ENCODE peak calls at places on chromosomes 13 and 19, in six cellular contexts. One of them, this sample, is unnamed.

GRCh38 chr19:50398675-50399367 is 14.7 kb downstream of the POLD1 start:
- DNase-seq in esophagus squamous epithelium: no peak
- DNase-seq in thyroid gland: no peak
- DNase-seq in Peyer's patch: no peak
- DNase-seq in body of pancreas: no peak
- DNase-seq in suprapubic skin: no peak
- DNase-seq in this sample: no peak

GRCh38 chr13:79194272-79194671 is 211.8 kb downstream of the RBM26 start:
- DNase-seq in suprapubic skin: no peak
- DNase-seq in esophagus squamous epithelium: no peak
- DNase-seq in Peyer's patch: peak
- DNase-seq in thyroid gland: no peak
- DNase-seq in body of pancreas: no peak
- DNase-seq in this sample: no peak

GRCh38 chr19:2577722-2578335 is 101.9 kb downstream of the GADD45B start:
- DNase-seq in thyroid gland: no peak
- DNase-seq in Peyer's patch: no peak
- DNase-seq in suprapubic skin: no peak
- DNase-seq in body of pancreas: no peak
- DNase-seq in esophagus squamous epithelium: no peak
- DNase-seq in this sample: no peak

GRCh38 chr13:62387642-62388041 is 972.0 kb upstream of the PCDH20 start:
- DNase-seq in body of pancreas: no peak
- DNase-seq in esophagus squamous epithelium: no peak
- DNase-seq in suprapubic skin: no peak
- DNase-seq in thyroid gland: no peak
- DNase-seq in Peyer's patch: no peak
- DNase-seq in this sample: no peak

GRCh38 chr13:60538566-60538965 is 141.5 kb downstream of the TDRD3 start:
- DNase-seq in thyroid gland: no peak
- DNase-seq in suprapubic skin: no peak
- DNase-seq in esophagus squamous epithelium: no peak
- DNase-seq in Peyer's patch: no peak
- DNase-seq in body of pancreas: no peak
- DNase-seq in this sample: no peak

GRCh38 chr13:105196052-105196451 is 1339.4 kb downstream of the EFNB2 start:
- DNase-seq in thyroid gland: no peak
- DNase-seq in esophagus squamous epithelium: no peak
- DNase-seq in body of pancreas: no peak
- DNase-seq in Peyer's patch: no peak
- DNase-seq in suprapubic skin: no peak
- DNase-seq in this sample: no peak

GRCh38 chr13:109740121-109740520 is 46.3 kb downstream of the IRS2 start:
- DNase-seq in suprapubic skin: no peak
- DNase-seq in Peyer's patch: no peak
- DNase-seq in thyroid gland: no peak
- DNase-seq in body of pancreas: no peak
- DNase-seq in esophagus squamous epithelium: no peak
- DNase-seq in this sample: no peak

GRCh38 chr13:56700324-56700723 is 440.4 kb upstream of the PRR20A start:
- DNase-seq in body of pancreas: no peak
- DNase-seq in esophagus squamous epithelium: no peak
- DNase-seq in suprapubic skin: no peak
- DNase-seq in thyroid gland: no peak
- DNase-seq in Peyer's patch: no peak
- DNase-seq in this sample: no peak

GRCh38 chr19:3065675-3066357 is 3.5 kb upstream of the TLE5 start:
- DNase-seq in Peyer's patch: peak
- DNase-seq in thyroid gland: peak
- DNase-seq in esophagus squamous epithelium: no peak
- DNase-seq in suprapubic skin: no peak
- DNase-seq in body of pancreas: peak
- DNase-seq in this sample: no peak

GRCh38 chr13:45500492-45501174 is 35.9 kb downstream of the COG3 start:
- DNase-seq in body of pancreas: no peak
- DNase-seq in esophagus squamous epithelium: no peak
- DNase-seq in Peyer's patch: no peak
- DNase-seq in suprapubic skin: no peak
- DNase-seq in thyroid gland: no peak
- DNase-seq in this sample: no peak

GRCh38 chr19:5967571-5967970 is 10.4 kb downstream of the RANBP3 start:
- DNase-seq in esophagus squamous epithelium: no peak
- DNase-seq in body of pancreas: no peak
- DNase-seq in thyroid gland: no peak
- DNase-seq in Peyer's patch: no peak
- DNase-seq in suprapubic skin: peak
- DNase-seq in this sample: no peak

GRCh38 chr19:5968431-5969373 is 9.2 kb downstream of the RANBP3 start:
- DNase-seq in esophagus squamous epithelium: no peak
- DNase-seq in thyroid gland: peak
- DNase-seq in Peyer's patch: no peak
- DNase-seq in body of pancreas: peak
- DNase-seq in suprapubic skin: peak
- DNase-seq in this sample: no peak

GRCh38 chr19:5969476-5969875 is 8.5 kb downstream of the RANBP3 start:
- DNase-seq in thyroid gland: no peak
- DNase-seq in suprapubic skin: peak
- DNase-seq in body of pancreas: no peak
- DNase-seq in esophagus squamous epithelium: no peak
- DNase-seq in Peyer's patch: no peak
- DNase-seq in this sample: no peak

GRCh38 chr19:5966941-5967340 is 11.0 kb downstream of the RANBP3 start:
- DNase-seq in body of pancreas: no peak
- DNase-seq in Peyer's patch: no peak
- DNase-seq in suprapubic skin: no peak
- DNase-seq in esophagus squamous epithelium: no peak
- DNase-seq in thyroid gland: no peak
- DNase-seq in this sample: no peak

DNA sequence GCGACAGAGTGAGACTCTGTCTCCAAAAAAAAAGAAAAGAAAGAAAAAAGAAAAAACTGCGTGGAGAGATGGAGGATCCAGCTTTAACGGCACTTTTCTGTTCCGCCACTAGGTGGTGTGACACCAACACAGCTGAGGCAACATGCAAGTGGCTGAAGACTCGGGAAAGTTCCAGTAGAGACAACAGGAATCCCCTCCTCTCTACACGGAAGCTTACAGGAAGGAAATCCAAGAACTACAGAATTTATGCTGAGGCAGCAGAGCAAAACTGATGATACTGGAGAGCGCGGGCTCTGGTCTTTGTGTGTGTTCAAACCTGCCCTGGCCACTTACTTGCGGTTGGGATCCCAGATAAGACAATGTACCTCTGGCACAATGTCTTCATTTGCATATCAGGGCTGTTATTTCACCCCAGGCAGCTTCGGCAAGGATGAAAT is 9.9 kb downstream of the RANBP3 start:
- DNase-seq in thyroid gland: peak
- DNase-seq in body of pancreas: peak
- DNase-seq in esophagus squamous epithelium: no peak
- DNase-seq in Peyer's patch: peak
- DNase-seq in suprapubic skin: peak
- DNase-seq in this sample: peak
- H3K4me3 ChIP-seq in thyroid gland: no peak
- H3K4me3 ChIP-seq in body of pancreas: no peak
- H3K4me3 ChIP-seq in esophagus squamous epithelium: no peak
- H3K4me3 ChIP-seq in Peyer's patch: no peak
- H3K4me3 ChIP-seq in suprapubic skin: no peak
- H3K4me3 ChIP-seq in this sample: no peak

GRCh38 chr19:11227201-11227886 is 12.1 kb upstream of the ANGPTL8 start:
- DNase-seq in body of pancreas: no peak
- DNase-seq in esophagus squamous epithelium: no peak
- DNase-seq in Peyer's patch: no peak
- DNase-seq in suprapubic skin: no peak
- DNase-seq in thyroid gland: no peak
- DNase-seq in this sample: no peak
- TF ChIP-seq POLR2A in body of pancreas: no peak
- TF ChIP-seq POLR2A in esophagus squamous epithelium: no peak
- TF ChIP-seq POLR2A in Peyer's patch: no peak
- TF ChIP-seq POLR2A in suprapubic skin: no peak
- TF ChIP-seq POLR2A in thyroid gland: no peak
- TF ChIP-seq POLR2A in this sample: no peak

GRCh38 chr19:14516048-14516534 is 2.1 kb downstream of the DNAJB1 start:
- DNase-seq in Peyer's patch: no peak
- DNase-seq in suprapubic skin: no peak
- DNase-seq in thyroid gland: no peak
- DNase-seq in body of pancreas: no peak
- DNase-seq in esophagus squamous epithelium: no peak
- DNase-seq in this sample: no peak
- H3K4me3 ChIP-seq in Peyer's patch: peak
- H3K4me3 ChIP-seq in suprapubic skin: peak
- H3K4me3 ChIP-seq in thyroid gland: no peak
- H3K4me3 ChIP-seq in body of pancreas: no peak
- H3K4me3 ChIP-seq in esophagus squamous epithelium: peak
- H3K4me3 ChIP-seq in this sample: peak

GRCh38 chr19:13795595-13796300 is 505 bp downstream of the ZSWIM4 start:
- DNase-seq in suprapubic skin: no peak
- DNase-seq in thyroid gland: peak
- DNase-seq in body of pancreas: peak
- DNase-seq in Peyer's patch: no peak
- DNase-seq in esophagus squamous epithelium: no peak
- DNase-seq in this sample: no peak
- TF ChIP-seq POLR2A in suprapubic skin: no peak
- TF ChIP-seq POLR2A in thyroid gland: no peak
- TF ChIP-seq POLR2A in body of pancreas: no peak
- TF ChIP-seq POLR2A in Peyer's patch: no peak
- TF ChIP-seq POLR2A in esophagus squamous epithelium: no peak
- TF ChIP-seq POLR2A in this sample: no peak

DNA sequence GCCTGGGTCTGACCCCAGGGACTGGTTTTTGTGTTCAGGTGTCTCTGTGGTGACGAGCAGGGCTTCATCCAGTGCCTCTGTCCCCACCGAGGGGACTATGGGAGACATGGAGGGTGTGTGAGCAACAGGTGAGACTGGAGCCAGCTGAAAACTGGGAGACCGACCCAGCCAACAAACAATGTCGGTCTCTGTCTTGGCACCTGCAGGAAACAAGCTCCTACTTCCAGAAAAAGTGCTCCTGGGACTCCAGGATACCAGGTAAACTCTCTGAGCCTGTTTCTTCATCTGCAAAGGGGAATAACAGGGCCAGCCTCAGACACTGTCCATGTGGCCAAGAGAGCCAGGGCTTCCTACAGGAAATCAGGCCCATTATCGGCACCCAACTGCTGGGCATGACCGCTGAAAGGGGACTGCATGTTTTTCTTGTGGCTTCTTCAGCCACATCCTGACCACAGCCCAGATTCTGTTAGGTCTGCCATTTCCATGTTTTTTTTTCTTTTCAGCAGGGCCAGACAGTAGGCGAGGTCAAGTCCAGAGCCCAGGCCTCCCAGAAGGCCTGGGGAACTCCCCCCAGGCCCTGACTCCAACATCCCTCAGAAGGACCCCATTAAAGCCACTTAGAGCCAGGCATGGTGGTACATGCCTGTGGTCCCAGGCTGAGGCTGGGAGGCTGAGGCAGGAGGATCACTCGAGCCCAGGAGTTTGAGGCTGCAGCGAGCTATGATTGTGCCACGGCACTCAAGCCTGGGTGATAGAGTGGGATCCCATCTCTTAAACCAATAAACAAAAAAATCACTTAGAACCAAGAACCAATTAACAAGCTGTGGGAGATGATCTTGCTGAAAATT is 833 bp upstream of the BST2 start:
- DNase-seq in esophagus squamous epithelium: no peak
- DNase-seq in Peyer's patch: peak
- DNase-seq in suprapubic skin: no peak
- DNase-seq in body of pancreas: no peak
- DNase-seq in thyroid gland: no peak
- DNase-seq in this sample: no peak
- H3K4me3 ChIP-seq in esophagus squamous epithelium: peak
- H3K4me3 ChIP-seq in Peyer's patch: peak
- H3K4me3 ChIP-seq in suprapubic skin: peak
- H3K4me3 ChIP-seq in body of pancreas: no peak
- H3K4me3 ChIP-seq in thyroid gland: no peak
- H3K4me3 ChIP-seq in this sample: peak

GRCh38 chr13:27415116-27415515 is 9.3 kb upstream of the GTF3A start:
- DNase-seq in esophagus squamous epithelium: no peak
- DNase-seq in Peyer's patch: no peak
- DNase-seq in thyroid gland: no peak
- DNase-seq in suprapubic skin: no peak
- DNase-seq in body of pancreas: no peak
- DNase-seq in this sample: no peak
- TF ChIP-seq POLR2A in esophagus squamous epithelium: no peak
- TF ChIP-seq POLR2A in Peyer's patch: no peak
- TF ChIP-seq POLR2A in thyroid gland: no peak
- TF ChIP-seq POLR2A in suprapubic skin: no peak
- TF ChIP-seq POLR2A in body of pancreas: no peak
- TF ChIP-seq POLR2A in this sample: no peak

DNA sequence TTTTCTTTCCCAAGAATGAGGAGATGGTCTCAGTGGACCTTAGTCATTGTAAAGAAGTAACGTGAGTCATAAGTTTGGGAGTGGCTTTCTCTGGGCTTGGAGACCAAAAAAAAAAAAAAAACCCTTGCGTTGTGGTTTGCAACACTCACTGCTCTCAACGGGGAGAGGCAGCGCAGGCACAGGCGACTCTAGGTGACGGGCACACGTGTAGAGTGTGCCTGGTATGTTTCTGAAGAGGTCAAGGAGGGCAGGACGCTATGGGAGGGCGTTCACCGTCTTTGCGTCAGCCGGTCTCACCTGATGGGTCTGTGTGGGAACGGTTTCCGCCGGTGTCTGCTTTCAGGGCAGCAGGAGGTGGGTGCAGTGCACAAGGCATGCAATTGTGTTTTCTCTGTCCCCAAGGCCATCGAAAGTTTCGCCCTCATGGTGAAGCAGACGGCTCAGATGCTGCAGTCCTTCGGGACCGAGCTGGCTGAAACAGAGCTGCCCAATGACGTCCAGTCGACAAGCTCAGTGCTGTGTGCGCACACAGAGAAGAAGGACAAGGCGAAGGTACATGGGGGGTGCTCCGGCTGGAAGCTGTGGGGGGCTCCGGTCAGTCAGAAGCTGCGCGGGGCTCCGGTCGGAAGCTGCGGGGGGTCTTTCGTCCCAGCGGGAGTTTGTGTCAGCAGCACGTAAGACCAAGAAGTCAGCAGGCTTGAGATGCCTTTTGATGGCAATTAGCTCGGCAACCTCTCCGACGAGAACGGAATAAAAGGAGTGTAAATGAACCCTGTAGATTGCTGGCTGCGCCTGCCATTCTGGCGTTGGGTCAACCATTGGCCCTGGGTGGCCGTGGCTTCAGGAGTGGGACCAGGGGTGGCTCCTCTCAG is 40.8 kb upstream of the F7 start:
- DNase-seq in body of pancreas: no peak
- DNase-seq in thyroid gland: peak
- DNase-seq in Peyer's patch: no peak
- DNase-seq in suprapubic skin: no peak
- DNase-seq in esophagus squamous epithelium: no peak
- DNase-seq in this sample: no peak
- H3K4me3 ChIP-seq in body of pancreas: no peak
- H3K4me3 ChIP-seq in thyroid gland: no peak
- H3K4me3 ChIP-seq in Peyer's patch: no peak
- H3K4me3 ChIP-seq in suprapubic skin: no peak
- H3K4me3 ChIP-seq in esophagus squamous epithelium: no peak
- H3K4me3 ChIP-seq in this sample: no peak

GRCh38 chr19:5782945-5783919 is 1.3 kb downstream of the PRR22 start:
- DNase-seq in Peyer's patch: no peak
- DNase-seq in suprapubic skin: no peak
- DNase-seq in thyroid gland: no peak
- DNase-seq in body of pancreas: no peak
- DNase-seq in esophagus squamous epithelium: no peak
- DNase-seq in this sample: no peak
- TF ChIP-seq POLR2A in Peyer's patch: no peak
- TF ChIP-seq POLR2A in suprapubic skin: no peak
- TF ChIP-seq POLR2A in thyroid gland: no peak
- TF ChIP-seq POLR2A in body of pancreas: no peak
- TF ChIP-seq POLR2A in esophagus squamous epithelium: no peak
- TF ChIP-seq POLR2A in this sample: no peak